ENCODE peak calls at places on chromosome 4, in eight cellular contexts. P is astrocyte, W is cardiac fibroblast, B is bronchial epithelial cell, R is esophagus muscularis mucosa, L is thoracic aorta, N is cardiac muscle cell, G is H1. S is an unnamed sample.

GRCh38 chr4:74327751-74328150 is 19.5 kb downstream of the EPGN start:
- DNase-seq in L (no peak), B (peak; percentile 88), P (peak; percentile 31), G (no peak), W (peak; percentile 66), N (no peak), R (no peak), S (no peak)

GRCh38 chr4:181077416-181077815 is 1165.8 kb upstream of the TENM3 start:
- DNase-seq in B (no peak), W (no peak), G (no peak), P (no peak), L (no peak), R (no peak), N (no peak), S (no peak)

GRCh38 chr4:44145868-44146267 is 302.7 kb downstream of the KCTD8 start:
- DNase-seq in B (peak; percentile 90), L (no peak), N (no peak), R (no peak), P (peak; percentile 36), W (peak; percentile 71), G (no peak), S (no peak)

GRCh38 chr4:15765910-15766703 is 12.0 kb upstream of the CD38 start:
- DNase-seq in G (no peak), P (no peak), B (no peak), L (no peak), N (no peak), W (no peak), R (no peak), S (no peak)

GRCh38 chr4:130545596-130545995 is 1449.6 kb downstream of the C4orf33 start:
- DNase-seq in R (no peak), G (no peak), N (peak; percentile 25), P (no peak), L (no peak), B (no peak), W (peak; percentile 41), S (no peak)

GRCh38 chr4:13535118-13535517 is 9.2 kb downstream of the NKX3-2 start:
- DNase-seq in R (peak; percentile 89), W (no peak), B (no peak), G (peak; percentile 49), P (no peak), L (no peak), N (no peak), S (no peak)

GRCh38 chr4:30753316-30753715 is 33.1 kb downstream of the PCDH7 start:
- DNase-seq in N (peak; percentile 25), B (peak; percentile 94), P (peak; percentile 82), W (peak; percentile 54), G (no peak), R (no peak), L (no peak), S (no peak)

GRCh38 chr4:128570380-128570779 is 239.1 kb upstream of the JADE1 start:
- DNase-seq in B (peak; percentile 80), L (no peak), R (no peak), G (no peak), W (peak; percentile 83), P (no peak), N (peak; percentile 61), S (no peak)

DNA sequence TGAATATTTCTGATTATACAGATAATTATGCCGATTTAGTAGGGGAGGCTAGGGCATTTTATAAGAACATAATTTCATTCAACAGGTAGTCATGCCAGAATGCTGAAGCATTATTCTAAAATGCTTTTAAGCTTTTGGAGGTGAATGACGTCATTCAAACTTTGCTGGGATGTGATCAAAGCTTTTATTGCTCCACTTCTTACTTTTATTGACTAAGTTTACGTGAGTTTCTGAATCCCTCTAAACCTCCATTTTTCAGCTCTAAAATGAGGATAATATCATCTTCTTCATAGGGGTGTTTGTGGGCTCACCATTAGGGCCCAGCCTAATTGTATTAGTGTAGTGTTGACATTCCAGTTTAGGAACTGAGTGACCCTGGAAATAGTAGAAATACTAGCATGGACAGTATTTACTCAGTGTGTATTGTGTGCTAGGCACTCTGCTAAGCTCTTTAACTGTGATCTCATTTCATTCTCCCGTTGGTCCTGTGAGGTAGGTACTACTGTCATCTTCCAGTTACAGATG is 3.0 kb downstream of the WWC2 start:
- DNase-seq in G (no peak), B (peak; percentile 39), W (no peak), R (no peak), N (no peak), L (no peak), P (no peak), S (no peak)
- H3K4me3 ChIP-seq in G (no peak overlapping the region), B (no peak overlapping the region), W (no peak overlapping the region), R (no peak overlapping the region), N (no peak overlapping the region), L (no peak overlapping the region), P (no peak overlapping the region), S (no peak overlapping the region)

GRCh38 chr4:139300431-139301142 is 718 bp upstream of the NAA15 start:
- DNase-seq in G (no peak), W (peak; percentile 78), B (peak; percentile 79), P (peak; percentile 64), N (peak; percentile 60), L (no peak), R (no peak), S (no peak)

GRCh38 chr4:139301143-139301820 is at the start of gene NAA15:
- DNase-seq in B (peak; percentile 94), P (peak; percentile 94), N (peak; percentile 99), L (peak; percentile 87), R (peak; percentile 99), G (peak; percentile 96), W (peak; percentile 98), S (peak; percentile 83)

GRCh38 chr4:139299536-139299935 is 1.8 kb upstream of the NAA15 start:
- DNase-seq in P (peak; percentile 62), N (no peak), L (no peak), G (no peak), B (peak; percentile 57), R (no peak), W (peak; percentile 36), S (no peak)

GRCh38 chr4:139304920-139305319 is 2.6 kb upstream of the NDUFC1 start:
- DNase-seq in B (no peak), G (no peak), P (no peak), N (no peak), R (no peak), L (no peak), W (no peak), S (no peak)

DNA sequence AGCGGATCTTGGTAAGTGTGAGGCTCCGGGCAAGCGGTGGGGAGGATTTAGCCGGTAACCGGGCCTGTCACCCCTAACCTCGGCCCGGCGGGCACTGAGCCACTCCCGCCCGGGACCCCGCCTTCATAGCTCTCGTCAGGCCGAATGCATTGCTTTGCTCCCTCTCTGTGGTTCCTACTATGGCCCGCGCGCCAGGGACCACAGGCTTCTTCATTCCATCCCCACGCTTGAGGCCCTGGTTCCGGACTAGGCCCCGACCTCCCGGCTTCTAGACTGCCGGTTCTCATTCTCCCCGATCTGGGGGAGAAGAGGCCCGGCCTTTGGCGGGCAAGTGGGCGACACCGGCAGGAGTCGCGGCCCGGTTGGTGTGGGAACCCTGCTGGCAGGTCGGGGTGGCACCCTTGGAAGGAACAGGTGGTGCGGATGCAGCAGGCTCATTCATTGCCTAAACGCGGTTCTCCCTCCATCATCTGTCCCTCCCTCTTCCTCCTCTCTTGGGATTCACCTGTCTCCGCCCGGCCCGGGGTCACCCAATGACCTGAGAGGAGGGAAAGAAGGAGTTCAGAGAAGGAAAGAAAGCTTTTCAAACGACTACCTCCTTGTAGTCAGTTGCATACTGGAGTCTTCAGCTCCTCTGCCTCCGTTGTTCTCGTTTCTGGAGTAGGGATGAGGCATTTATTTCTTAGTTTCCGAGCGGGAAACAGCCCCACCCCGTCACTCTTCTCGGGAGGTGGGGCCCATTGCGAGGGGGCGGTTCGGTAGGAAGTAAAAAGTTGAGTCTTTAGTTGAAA is at the start of gene NDUFC1:
- DNase-seq in G (peak; percentile 75), L (no peak), N (peak; percentile 50), W (peak; percentile 49), R (no peak), P (peak; percentile 18), B (peak; percentile 55), S (no peak)
- TF ChIP-seq CTCF in G (no peak), L (peak; percentile 31), N (peak; percentile 15), W (peak; percentile 26), R (peak; percentile 31), P (no peak), B (peak; percentile 44), S (peak; percentile 20)

GRCh38 chr4:94931626-94932025 is 173.9 kb downstream of the BMPR1B start:
- DNase-seq in R (no peak), P (no peak), B (no peak), L (no peak), G (no peak), W (no peak), N (no peak), S (no peak)

GRCh38 chr4:94925764-94926347 is 168.1 kb downstream of the BMPR1B start:
- DNase-seq in B (no peak), L (no peak), G (no peak), P (no peak), W (no peak), N (no peak), R (no peak), S (no peak)

GRCh38 chr4:94927696-94928095 is 169.9 kb downstream of the BMPR1B start:
- DNase-seq in W (no peak), P (peak; percentile 18), N (no peak), B (no peak), G (no peak), R (no peak), L (no peak), S (no peak)

GRCh38 chr4:94926936-94927335 is 169.2 kb downstream of the BMPR1B start:
- DNase-seq in L (no peak), B (no peak), G (no peak), W (no peak), N (no peak), P (no peak), R (no peak), S (no peak)

GRCh38 chr4:94929696-94930095 is 171.9 kb downstream of the BMPR1B start:
- DNase-seq in N (no peak), W (no peak), B (no peak), G (no peak), L (no peak), P (no peak), R (no peak), S (no peak)
- H3K4me3 ChIP-seq in N (no peak overlapping the region), W (no peak overlapping the region), B (no peak overlapping the region), G (no peak overlapping the region), L (no peak overlapping the region), P (no peak overlapping the region), R (no peak overlapping the region), S (no peak overlapping the region)

GRCh38 chr4:168945291-168945690 is 64.8 kb downstream of the CBR4 start:
- DNase-seq in R (no peak), G (no peak), B (no peak), W (no peak), N (no peak), L (no peak), P (no peak), S (no peak)

GRCh38 chr4:168942985-168943384 is 67.1 kb downstream of the CBR4 start:
- DNase-seq in P (no peak), G (peak; percentile 51), N (no peak), R (no peak), L (no peak), W (peak; percentile 32), B (no peak), S (no peak)
- TF ChIP-seq CTCF in P (peak; percentile 34), G (peak; percentile 61), N (peak; percentile 40), R (peak; percentile 74), L (peak; percentile 16), W (peak; percentile 57), B (peak; percentile 35), S (peak; percentile 47)

DNA sequence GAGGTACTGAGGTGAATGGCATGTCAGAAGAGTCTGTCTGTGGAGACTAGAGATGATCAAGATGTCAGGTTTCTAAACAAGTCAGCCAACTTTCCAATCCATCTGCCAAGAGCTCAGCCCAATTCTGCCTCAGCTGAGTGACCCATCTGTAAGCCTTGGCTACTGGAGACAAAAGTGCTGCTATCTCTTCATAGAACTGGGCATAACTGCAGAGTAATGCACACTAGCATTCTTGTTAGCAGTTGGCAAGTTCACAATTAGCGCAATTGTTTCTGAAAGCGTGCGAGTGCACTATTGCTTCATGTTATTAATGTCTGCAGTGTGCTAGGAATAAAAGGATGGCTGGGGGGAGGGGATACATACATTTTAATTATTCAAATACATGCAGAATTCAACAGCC is 32.9 kb upstream of the SH3D19 start:
- DNase-seq in L (no peak), P (no peak), G (no peak), R (no peak), W (no peak), B (no peak), N (no peak), S (no peak)
- H3K4me3 ChIP-seq in L (no peak overlapping the region), P (no peak overlapping the region), G (no peak overlapping the region), R (no peak overlapping the region), W (no peak overlapping the region), B (no peak overlapping the region), N (no peak overlapping the region), S (no peak overlapping the region)

S was measured in AG09309.